ENCODE peak calls at places on chromosomes 11 and 22, in ten cellular contexts. P, E, M, D, Q, B, O, T, A and U are unnamed samples.

GRCh38 chr22:45731798-45732495 is 60.3 kb downstream of the ATXN10 start:
- DNase-seq in P (peak), D (peak), M (no peak), E (peak), Q (no peak), T (peak), O (peak), B (no peak), A (no peak), U (peak)

GRCh38 chr22:48796295-48797015 is 1031.2 kb downstream of the BRD1 start:
- DNase-seq in Q (no peak), E (no peak), M (no peak), A (no peak), O (no peak), T (no peak), D (no peak), B (peak), P (no peak), U (no peak)

GRCh38 chr11:121669422-121669821 is 216.7 kb upstream of the SORL1-AS1 start:
- DNase-seq in O (no peak), P (no peak), E (no peak), M (no peak), B (no peak), Q (no peak), A (no peak), T (no peak), D (no peak), U (no peak)

GRCh38 chr11:2387266-2387982 is 10.3 kb downstream of the CD81 start:
- DNase-seq in D (peak), O (peak), P (peak), E (peak), M (no peak), T (peak), B (no peak), A (no peak), Q (no peak), U (peak)

GRCh38 chr11:33043221-33043833 is 4.0 kb downstream of the TCP11L1 start:
- DNase-seq in M (no peak), A (no peak), B (no peak), Q (no peak), O (no peak), P (no peak), D (no peak), T (no peak), E (no peak), U (no peak)

GRCh38 chr22:42717197-42717967 is 3.3 kb downstream of the A4GALT start:
- DNase-seq in O (no peak), P (no peak), Q (no peak), T (no peak), B (no peak), E (peak), M (no peak), D (peak), A (no peak), U (peak)

GRCh38 chr22:41285441-41285819 is 557 bp downstream of the RANGAP1 start:
- DNase-seq in P (peak), E (peak), A (peak), O (peak), T (peak), D (peak), Q (peak), M (peak), B (peak), U (peak)

GRCh38 chr11:117589024-117589423 is 208.0 kb downstream of the DSCAML1 start:
- DNase-seq in D (no peak), A (no peak), M (no peak), E (no peak), B (peak), P (no peak), O (no peak), Q (no peak), T (no peak), U (no peak)

GRCh38 chr22:30875481-30876215 is 92.9 kb downstream of the MORC2 start:
- DNase-seq in O (no peak), A (no peak), D (no peak), Q (no peak), B (peak), P (no peak), M (no peak), E (no peak), T (no peak), U (peak)

GRCh38 chr11:122209619-122210377 is 93.8 kb upstream of the BLID start:
- DNase-seq in M (no peak), Q (peak), E (peak), B (peak), O (peak), D (peak), P (peak), T (peak), A (no peak), U (peak)

GRCh38 chr11:17385926-17386325 is 2.5 kb downstream of the KCNJ11 start:
- DNase-seq in B (no peak), E (no peak), M (no peak), P (no peak), A (no peak), O (no peak), Q (no peak), D (no peak), T (no peak), U (no peak)

GRCh38 chr11:74877132-74877531 is 71.8 kb downstream of the XRRA1 start:
- DNase-seq in A (no peak), B (no peak), M (peak), E (no peak), Q (no peak), P (peak), O (peak), T (peak), D (peak), U (no peak)

GRCh38 chr11:27293500-27294417 is 69.3 kb downstream of the CCDC34 start:
- DNase-seq in O (peak), T (peak), P (no peak), M (no peak), Q (no peak), E (peak), A (no peak), B (no peak), D (no peak), U (peak)

GRCh38 chr22:32306561-32306960 is 51.1 kb upstream of the RFPL3 start:
- DNase-seq in O (no peak), M (no peak), P (no peak), T (no peak), E (no peak), D (no peak), B (peak), A (no peak), Q (no peak), U (no peak)

GRCh38 chr11:118205979-118206611 is 18.7 kb downstream of the JAML start:
- DNase-seq in E (no peak), Q (no peak), M (no peak), P (no peak), T (no peak), D (no peak), A (no peak), B (no peak), O (no peak), U (no peak)

GRCh38 chr11:46290598-46291309 is 13.3 kb downstream of the CREB3L1 start:
- DNase-seq in O (peak), T (peak), P (peak), M (no peak), Q (peak), A (no peak), E (peak), D (peak), B (peak), U (peak)

DNA sequence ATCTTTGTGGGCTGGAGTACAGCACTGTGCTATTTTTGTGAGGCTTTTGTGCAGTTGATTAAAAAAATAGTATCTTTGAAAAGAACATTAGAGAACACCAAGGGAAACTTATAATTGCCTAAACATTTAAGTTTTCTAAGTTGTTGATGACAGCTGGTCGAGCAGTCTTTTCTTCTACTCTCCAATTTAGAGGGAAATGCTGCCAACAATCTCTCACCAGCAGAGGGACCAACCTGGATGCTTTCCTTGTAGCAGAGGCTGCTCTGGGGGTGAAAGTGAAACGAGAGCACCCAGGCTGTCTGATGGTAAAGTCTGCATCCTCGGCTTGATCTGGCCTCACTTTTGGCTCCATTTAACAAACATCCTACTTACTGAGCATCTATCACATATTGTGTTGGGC is 1286.5 kb upstream of the TENM4 start:
- DNase-seq in O (no peak), T (peak), B (no peak), Q (no peak), D (peak), A (no peak), E (peak), P (peak), M (no peak), U (no peak)
- TF ChIP-seq CTCF in O (peak), T (peak), B (no peak), Q (peak), D (peak), A (no peak), E (peak), P (peak), M (no peak), U (peak)

GRCh38 chr22:20430101-20430640 is 7.5 kb downstream of the SCARF2 start:
- DNase-seq in T (no peak), A (no peak), O (no peak), D (no peak), B (peak), M (no peak), Q (no peak), E (no peak), P (no peak), U (no peak)
- H3K4me3 ChIP-seq in T (no peak), A (peak), O (no peak), D (no peak), B (no peak), M (peak), Q (no peak), E (no peak), P (no peak), U (no peak)

DNA sequence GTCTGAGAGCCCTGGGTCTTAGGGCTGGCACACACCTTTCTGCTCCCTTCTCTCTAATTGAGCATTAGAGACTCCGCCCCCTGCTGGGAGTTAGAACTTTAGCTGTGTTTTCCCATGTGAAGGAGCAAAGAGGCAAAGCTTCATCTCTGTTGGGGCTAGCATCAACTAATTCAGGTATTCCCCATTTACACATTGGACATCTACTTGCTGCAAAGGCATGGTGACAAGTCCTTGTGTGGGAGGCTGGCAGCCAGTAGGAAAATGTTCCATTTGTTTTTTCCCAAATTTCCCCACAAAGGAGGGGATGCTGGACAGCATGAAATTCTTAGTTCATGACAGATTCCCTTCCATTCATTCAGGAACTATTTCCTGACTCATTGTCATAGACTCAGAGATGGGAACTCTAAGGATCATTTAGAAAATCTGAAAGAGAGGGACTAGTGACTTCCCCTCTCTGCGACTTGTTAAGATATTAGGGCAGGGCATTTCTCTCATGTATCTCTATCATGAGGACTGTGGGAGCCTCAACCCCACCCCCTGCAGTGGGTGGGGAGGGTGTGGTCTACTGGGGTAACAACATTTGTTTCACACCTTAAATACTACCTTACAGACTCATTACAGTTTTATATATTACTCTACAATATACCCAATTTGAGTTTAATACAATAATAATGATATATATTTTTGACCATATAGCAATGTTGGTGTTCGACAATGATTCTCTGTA is 3.7 kb downstream of the CD44 start:
- DNase-seq in P (peak), O (no peak), Q (peak), B (no peak), E (peak), M (no peak), A (no peak), D (peak), T (no peak), U (peak)
- TF ChIP-seq CTCF in P (no peak), O (no peak), Q (peak), B (no peak), E (no peak), M (no peak), A (no peak), D (peak), T (peak), U (no peak)

DNA sequence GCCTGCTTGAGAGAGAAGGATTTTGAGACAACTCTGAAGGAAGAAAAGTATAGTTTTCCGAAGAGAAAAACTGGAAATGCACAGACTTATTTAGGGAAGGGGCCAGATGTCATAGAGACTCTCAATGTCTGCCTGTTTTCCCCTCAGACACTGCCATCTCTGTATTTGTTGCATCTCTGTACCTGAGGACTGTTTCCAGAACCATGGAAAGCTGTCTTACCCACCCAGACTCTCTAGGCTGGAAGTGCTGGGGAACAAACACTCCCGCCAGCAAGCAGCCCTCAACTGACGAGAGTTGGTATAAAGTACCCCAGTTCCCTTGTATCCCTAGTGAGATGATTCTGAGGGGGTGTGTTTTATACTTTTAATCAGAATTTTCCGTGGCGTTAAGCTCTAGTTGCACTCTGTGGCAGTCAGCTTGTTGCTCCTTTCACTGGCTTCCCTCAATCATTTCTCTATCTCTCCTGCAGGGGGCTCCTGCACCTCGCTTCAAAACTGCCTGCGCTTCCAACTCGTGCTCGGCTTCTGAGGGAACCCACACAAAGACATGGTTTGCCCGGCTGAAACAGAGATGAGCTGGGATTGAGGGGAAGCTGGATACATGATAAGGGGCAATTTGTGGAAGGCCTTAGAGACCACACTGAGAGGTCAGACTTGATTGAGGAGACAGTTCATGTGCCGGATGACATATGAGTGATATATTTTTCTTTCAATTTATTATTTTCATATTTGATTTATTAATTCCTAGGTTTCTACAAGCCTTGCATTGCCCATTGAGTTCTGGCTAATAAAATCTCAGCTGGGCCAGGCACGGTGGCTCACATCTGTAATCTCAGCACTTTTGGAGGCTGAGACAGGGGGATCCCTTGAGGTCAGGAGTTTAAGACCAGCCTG is 36.9 kb upstream of the CLPB start:
- DNase-seq in A (peak), E (peak), D (peak), B (peak), M (no peak), Q (peak), T (peak), O (peak), P (peak), U (peak)
- H3K4me3 ChIP-seq in A (no peak), E (no peak), D (no peak), B (no peak), M (no peak), Q (no peak), T (no peak), O (no peak), P (no peak), U (no peak)